ENCODE peak calls at places on chromosome 3, in four cellular contexts. T is astrocyte of the spinal cord, C is ELF-1, I is NCI-H1048. S is an unnamed sample.

GRCh38 chr3:185552358-185552877 is at the start of gene LIPH:
- DNase-seq in T (no peak), C (no peak), I (no peak), S (peak; percentile 62)

GRCh38 chr3:169667710-169668080 is 4.2 kb upstream of the MECOM start:
- DNase-seq in T (peak; percentile 5), C (no peak), I (no peak), S (no peak)

GRCh38 chr3:188686319-188686718 is 485.5 kb upstream of the TPRG1 start:
- DNase-seq in T (no peak), C (no peak), I (no peak), S (no peak)

GRCh38 chr3:134445631-134446030 is 40.2 kb downstream of the ANAPC13 start:
- DNase-seq in T (peak; percentile 64), C (no peak), I (no peak), S (no peak)

GRCh38 chr3:170037463-170038433 is at the start of gene GPR160:
- DNase-seq in T (peak; percentile 10), C (peak; percentile 90), I (peak; percentile 43), S (peak; percentile 61)

GRCh38 chr3:102165367-102165766 is 269.4 kb upstream of the ZPLD1 start:
- DNase-seq in T (peak; percentile 85), C (no peak), I (no peak), S (peak; percentile 58)

GRCh38 chr3:48856469-48856868 is 8.8 kb upstream of the PRKAR2A start:
- DNase-seq in T (no peak), C (no peak), I (no peak), S (no peak)

GRCh38 chr3:49868951-49869454 is 703 bp downstream of the CAMKV start:
- DNase-seq in T (no peak), C (peak; percentile 59), I (no peak), S (no peak)

GRCh38 chr3:5188419-5189405 is 1.2 kb downstream of the EDEM1 start:
- DNase-seq in T (peak; percentile 33), C (peak; percentile 57), I (no peak), S (peak; percentile 32)

GRCh38 chr3:125120370-125121122 is 64.7 kb upstream of the HEG1 start:
- DNase-seq in T (peak; percentile 51), C (peak; percentile 88), I (no peak), S (no peak)

GRCh38 chr3:294096-294495 is 97.5 kb downstream of the CHL1 start:
- DNase-seq in T (no peak), C (no peak), I (no peak), S (peak; percentile 65)

S was measured in HT1080.